ENCODE peak calls at places on chromosomes 16 and 17, in four cellular contexts. B is CD8-positive, alpha-beta T cell; Y is A549; F is epithelial cell of esophagus. S is an unnamed sample.

GRCh38 chr17:73625975-73626706 is 18.1 kb downstream of the SDK2 start:
- DNase-seq in F (peak; percentile 90), Y (no peak), B (no peak), S (peak; percentile 93)

GRCh38 chr16:21301168-21301894 is 23.2 kb upstream of the CRYM start:
- DNase-seq in Y (peak; percentile 91), B (no peak), F (peak; percentile 95), S (peak; percentile 80)

GRCh38 chr16:53642094-53642493 is 61.6 kb downstream of the RPGRIP1L start:
- DNase-seq in Y (no peak), F (no peak), B (no peak), S (peak; percentile 1)

GRCh38 chr17:14616508-14616907 is 315.6 kb downstream of the HS3ST3B1 start:
- DNase-seq in B (no peak), F (no peak), Y (no peak), S (no peak)

GRCh38 chr17:20127660-20128413 is 118.7 kb downstream of the SPECC1 start:
- DNase-seq in F (peak; percentile 71), B (no peak), Y (no peak), S (peak; percentile 62)

GRCh38 chr17:42010898-42011516 is 6.2 kb downstream of the DNAJC7 start:
- DNase-seq in B (no peak), F (peak; percentile 59), Y (peak; percentile 76), S (peak; percentile 49)

GRCh38 chr17:77891602-77892001 is 66.9 kb upstream of the TNRC6C start:
- DNase-seq in B (no peak), Y (no peak), F (no peak), S (no peak)

GRCh38 chr16:66746682-66747081 is 4.7 kb downstream of the DYNC1LI2 start:
- DNase-seq in F (no peak), Y (no peak), B (no peak), S (no peak)

GRCh38 chr17:73564856-73565255 is 79.4 kb downstream of the SDK2 start:
- DNase-seq in F (no peak), Y (no peak), B (no peak), S (no peak)

GRCh38 chr17:59404471-59404870 is 73.0 kb downstream of the YPEL2 start:
- DNase-seq in Y (no peak), F (no peak), B (no peak), S (no peak)

GRCh38 chr17:76026714-76027158 is 370 bp downstream of the EVPL start:
- DNase-seq in F (peak; percentile 24), B (no peak), Y (no peak), S (no peak)

GRCh38 chr17:66807182-66807581 is 27.7 kb upstream of the CACNG5 start:
- DNase-seq in Y (no peak), F (no peak), B (no peak), S (no peak)

GRCh38 chr16:78040396-78040795 is 18.0 kb downstream of the CLEC3A start:
- DNase-seq in F (no peak), Y (no peak), B (no peak), S (no peak)

GRCh38 chr17:44375196-44376017 is 11.8 kb upstream of the FAM171A2 start:
- DNase-seq in Y (no peak), F (no peak), B (no peak), S (no peak)

GRCh38 chr16:18979936-18980335 is 3.8 kb upstream of the TMC7 start:
- DNase-seq in F (no peak), Y (no peak), B (no peak), S (no peak)

GRCh38 chr16:26269663-26270062 is 577.9 kb downstream of the HS3ST4 start:
- DNase-seq in F (no peak), B (no peak), Y (no peak), S (no peak)

GRCh38 chr17:75876938-75877751 is 1.2 kb downstream of the TRIM47 start:
- DNase-seq in F (peak; percentile 79), B (no peak), Y (peak; percentile 85), S (peak; percentile 83)

GRCh38 chr17:29505826-29506225 is 61.0 kb downstream of the ABHD15 start:
- DNase-seq in F (no peak), Y (no peak), B (no peak), S (no peak)

GRCh38 chr17:20852541-20853370 is 190.1 kb downstream of the USP22 start:
- DNase-seq in Y (no peak), B (no peak), F (peak; percentile 46), S (peak; percentile 17)

GRCh38 chr17:52947418-52947817 is 788.9 kb upstream of the CA10 start:
- DNase-seq in B (no peak), F (no peak), Y (no peak), S (no peak)

GRCh38 chr17:67221062-67221998 is 23.7 kb downstream of the HELZ start:
- DNase-seq in B (no peak), Y (peak; percentile 57), F (peak; percentile 46), S (peak; percentile 54)

DNA sequence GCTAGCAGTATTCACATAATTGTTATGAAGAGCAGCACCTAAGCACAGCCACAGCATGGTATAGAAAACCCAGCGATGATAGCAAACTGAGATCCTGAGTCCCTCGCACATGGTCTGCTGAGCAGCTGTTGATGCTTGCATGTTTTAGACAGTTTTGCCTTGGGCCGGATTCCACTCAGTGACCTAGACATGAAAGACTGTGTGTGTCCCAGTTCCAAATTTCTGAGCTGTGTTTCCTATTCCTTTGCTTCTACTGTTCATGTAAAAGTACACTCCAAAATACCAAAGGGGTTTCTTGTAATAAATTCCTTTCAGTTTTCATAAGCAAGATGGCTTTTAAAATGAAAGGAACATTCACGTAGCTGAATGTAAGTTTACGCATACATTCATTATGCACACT is 30.8 kb upstream of the CMTR2 start:
- DNase-seq in F (no peak), Y (no peak), B (no peak), S (no peak)
- H3K4me3 ChIP-seq in F (no peak overlapping the region), Y (no peak overlapping the region), B (no peak overlapping the region), S (no peak overlapping the region)

DNA sequence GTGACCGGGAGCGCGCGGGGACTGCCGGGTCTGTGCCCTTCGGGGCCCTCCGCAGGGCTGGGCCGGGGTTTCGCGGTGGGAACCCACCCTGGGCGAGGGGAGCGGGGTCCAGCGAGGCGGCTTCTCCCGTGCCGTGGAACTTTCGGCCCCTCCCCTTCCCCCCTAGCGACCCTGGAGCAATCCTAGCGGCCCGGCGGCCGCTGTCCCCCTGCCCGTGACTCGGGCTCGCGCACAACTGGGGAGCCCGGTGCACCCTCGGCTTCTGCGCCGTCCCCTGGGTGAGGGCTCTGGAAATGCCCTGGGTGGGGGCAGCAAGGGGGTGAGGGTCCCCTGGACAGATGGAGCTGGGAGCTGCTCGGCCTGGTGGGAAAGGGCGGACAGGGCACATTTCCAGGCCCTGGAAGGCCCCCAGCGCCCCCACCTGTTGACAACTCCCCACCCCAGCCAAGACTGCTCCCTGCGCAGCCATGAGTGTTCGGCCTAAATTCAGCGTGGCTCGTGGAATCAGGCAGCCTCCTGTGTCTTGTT is 562 bp downstream of the UTS2R start:
- DNase-seq in F (no peak), Y (no peak), B (no peak), S (no peak)
- H3K4me3 ChIP-seq in F (no peak overlapping the region), Y (no peak overlapping the region), B (no peak overlapping the region), S (no peak overlapping the region)

GRCh38 chr17:61405686-61406542 is 6.3 kb downstream of the TBX2 start:
- DNase-seq in Y (no peak), F (no peak), B (no peak), S (no peak)
- H3K4me3 ChIP-seq in Y (no peak overlapping the region), F (no peak overlapping the region), B (no peak overlapping the region), S (no peak overlapping the region)

GRCh38 chr17:15947976-15948752 is 3.2 kb downstream of the ADORA2B start:
- DNase-seq in F (peak; percentile 58), B (no peak), Y (no peak), S (peak; percentile 56)

GRCh38 chr17:15944720-15945492 is at the start of gene ADORA2B:
- DNase-seq in F (peak; percentile 71), Y (peak; percentile 91), B (peak; percentile 14), S (peak; percentile 40)

GRCh38 chr17:15945493-15946209 is 721 bp downstream of the ADORA2B start:
- DNase-seq in Y (peak; percentile 51), F (peak; percentile 32), B (no peak), S (no peak)

GRCh38 chr17:15947331-15947730 is 2.4 kb downstream of the ADORA2B start:
- DNase-seq in F (peak; percentile 94), B (no peak), Y (no peak), S (peak; percentile 95)

DNA sequence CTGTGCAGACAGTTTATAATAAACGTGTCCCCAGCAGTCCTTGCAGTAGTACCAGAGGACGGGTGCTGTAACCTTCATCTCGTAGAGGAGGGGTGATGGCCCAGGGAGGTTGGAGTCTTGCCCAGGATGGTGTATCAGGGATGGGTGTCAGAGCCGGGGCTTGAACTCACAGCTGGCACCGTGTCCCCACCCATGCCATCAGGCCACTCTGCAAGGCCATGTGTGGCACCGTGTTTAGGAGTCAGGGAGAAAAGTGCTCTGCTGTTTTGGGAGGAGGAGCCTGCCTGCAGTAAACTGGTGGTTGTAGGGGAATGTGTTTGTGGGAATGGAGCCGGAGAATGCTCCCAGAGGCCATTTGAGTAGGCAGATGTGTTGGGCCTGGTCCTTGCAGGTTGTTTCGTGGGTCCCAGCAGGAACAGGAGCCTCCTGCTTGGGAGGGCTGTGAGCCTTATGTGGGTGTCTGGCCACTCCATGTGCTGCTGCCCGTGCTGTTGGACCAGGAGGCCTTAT is 1.7 kb downstream of the ADORA2B start:
- DNase-seq in B (no peak), Y (no peak), F (peak; percentile 51), S (peak; percentile 54)
- H3K4me3 ChIP-seq in B (no peak overlapping the region), Y (peak overlapping the region; percentile 78), F (peak overlapping the region; percentile 72), S (peak overlapping the region; percentile 82)

DNA sequence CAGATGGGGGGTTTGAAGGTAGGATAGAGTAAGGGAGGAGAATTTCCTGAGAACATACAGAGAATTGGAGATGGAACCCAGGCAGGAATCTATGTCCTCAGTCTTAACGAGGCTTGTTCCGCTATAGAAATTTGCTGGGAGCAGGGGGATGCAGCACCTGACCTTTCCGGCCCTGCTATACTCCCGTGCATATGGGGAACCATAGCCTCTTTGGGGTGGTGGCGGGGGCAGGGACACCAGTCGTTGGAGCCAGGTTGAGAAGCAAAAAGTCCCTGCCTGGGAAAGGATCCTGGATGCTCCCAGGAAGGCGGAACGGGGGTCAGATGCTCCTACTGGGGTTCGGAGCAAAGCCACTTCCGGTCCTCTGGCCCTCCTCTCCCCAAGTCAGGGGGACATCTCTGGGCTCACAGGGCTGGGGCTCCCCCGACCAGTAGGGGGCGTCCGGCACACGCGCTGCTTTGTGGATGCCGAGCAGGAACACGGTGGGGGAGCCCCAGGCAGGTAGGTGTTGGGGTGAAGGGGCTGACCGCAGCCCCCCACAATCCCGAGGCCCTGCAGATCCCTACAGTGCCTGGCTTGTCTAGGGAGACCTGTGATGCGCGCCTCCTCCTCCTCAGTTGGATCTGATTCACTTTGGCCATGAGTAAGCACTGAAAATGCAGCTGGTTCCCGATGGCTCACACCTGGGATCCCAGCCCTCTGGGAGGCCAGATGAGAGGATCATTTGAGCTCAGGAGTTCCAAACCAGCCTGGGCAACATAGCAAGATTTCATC is 15.5 kb upstream of the TFAP4 start:
- DNase-seq in B (peak; percentile 77), F (peak; percentile 91), Y (peak; percentile 86), S (peak; percentile 79)
- H3K4me3 ChIP-seq in B (no peak overlapping the region), F (no peak overlapping the region), Y (no peak overlapping the region), S (no peak overlapping the region)

GRCh38 chr17:40309938-40310510 is 1.0 kb downstream of the RARA start:
- DNase-seq in Y (no peak), B (no peak), F (no peak), S (no peak)

GRCh38 chr17:40312131-40312731 is 3.3 kb downstream of the RARA start:
- DNase-seq in F (no peak), Y (no peak), B (no peak), S (no peak)

GRCh38 chr17:40310882-40311391 is 2.0 kb downstream of the RARA start:
- DNase-seq in B (no peak), Y (no peak), F (no peak), S (no peak)

GRCh38 chr17:40312893-40313659 is 4.1 kb downstream of the RARA start:
- DNase-seq in B (no peak), Y (no peak), F (no peak), S (no peak)

GRCh38 chr17:40311575-40311974 is 2.6 kb downstream of the RARA start:
- DNase-seq in Y (no peak), F (peak; percentile 54), B (no peak), S (no peak)
- H3K4me3 ChIP-seq in Y (no peak overlapping the region), F (no peak overlapping the region), B (no peak overlapping the region), S (no peak overlapping the region)

S was measured in bronchial epithelial cell.